ENCODE peak calls at places on chromosomes 4 and X, in four cellular contexts. A, L, I and K are unnamed samples.

GRCh38 chrX:47061238-47061919 is 16.9 kb upstream of the RGN start:
- DNase-seq in A (no peak), L (no peak), I (no peak), K (no peak)

GRCh38 chr4:46839128-46839527 is 69.9 kb downstream of the COX7B2 start:
- DNase-seq in A (no peak), L (no peak), I (no peak), K (no peak)

GRCh38 chrX:14676431-14676830 is 147.1 kb downstream of the GLRA2 start:
- DNase-seq in A (no peak), L (no peak), I (no peak), K (no peak)

GRCh38 chr4:135917016-135917415 is 1615.3 kb downstream of the PCDH18 start:
- DNase-seq in A (no peak), L (no peak), I (no peak), K (no peak)

GRCh38 chr4:12084690-12085089 is 656.0 kb upstream of the HS3ST1 start:
- DNase-seq in A (no peak), L (no peak), I (no peak), K (no peak)

GRCh38 chrX:46953597-46953996 is 41.4 kb downstream of the JADE3 start:
- DNase-seq in A (peak; percentile 19), L (no peak), I (no peak), K (no peak)

GRCh38 chrX:30181353-30181752 is 34.0 kb upstream of the MAGEB2 start:
- DNase-seq in A (no peak), L (no peak), I (no peak), K (no peak)

GRCh38 chr4:114398386-114398785 is 200.2 kb upstream of the UGT8 start:
- DNase-seq in A (no peak), L (no peak), I (no peak), K (no peak)

GRCh38 chr4:41076481-41076880 is 137.9 kb downstream of the APBB2 start:
- DNase-seq in A (no peak), L (no peak), I (no peak), K (no peak)

GRCh38 chr4:111113591-111113990 is 490.7 kb upstream of the PITX2 start:
- DNase-seq in A (no peak), L (no peak), I (no peak), K (no peak)

GRCh38 chr4:52837716-52838558 is 24.2 kb upstream of the RASL11B start:
- DNase-seq in A (peak; percentile 22), L (peak; percentile 41), I (no peak), K (no peak)

GRCh38 chr4:11496313-11496956 is 67.7 kb upstream of the HS3ST1 start:
- DNase-seq in A (peak; percentile 35), L (peak; percentile 29), I (no peak), K (no peak)

GRCh38 chr4:101019941-101020401 is 327.4 kb downstream of the PPP3CA start:
- DNase-seq in A (no peak), L (peak; percentile 32), I (no peak), K (no peak)

GRCh38 chr4:146029939-146030710 is 91.5 kb upstream of the ZNF827 start:
- DNase-seq in A (no peak), L (peak; percentile 16), I (no peak), K (no peak)

GRCh38 chr4:185211035-185211434 is 1.6 kb downstream of the SNX25 start:
- DNase-seq in A (peak; percentile 42), L (no peak), I (no peak), K (no peak)

GRCh38 chr4:99201687-99202086 is 17.4 kb downstream of the ADH6 start:
- DNase-seq in A (peak; percentile 90), L (no peak), I (no peak), K (no peak)

GRCh38 chrX:367866-368265 is 18.8 kb downstream of the PPP2R3B start:
- DNase-seq in A (no peak), L (no peak), I (no peak), K (no peak)

GRCh38 chr4:22315643-22316042 is 200.2 kb downstream of the ADGRA3 start:
- DNase-seq in A (peak; percentile 14), L (no peak), I (no peak), K (no peak)

GRCh38 chr4:73142995-73143547 is 73.6 kb upstream of the COX18 start:
- DNase-seq in A (no peak), L (no peak), I (no peak), K (no peak)
- TF ChIP-seq CTCF in A (peak; percentile 19), L (no peak), I (no peak), K (no peak)

DNA sequence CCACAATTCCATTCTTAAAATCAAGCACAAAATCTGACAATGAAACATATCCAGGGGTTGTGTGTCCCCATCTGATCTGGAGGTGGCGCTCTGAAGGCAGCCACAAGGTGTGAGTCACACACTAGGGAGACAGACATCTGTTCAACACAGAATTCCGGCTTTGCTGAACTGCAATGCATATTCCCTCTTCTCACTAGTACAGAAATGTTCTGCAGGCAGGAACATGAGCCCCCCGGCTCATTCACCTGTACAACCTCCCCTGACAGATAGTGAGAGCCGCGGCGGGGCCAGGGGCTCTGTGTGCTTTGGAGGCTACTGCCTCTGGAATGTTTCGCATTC is 41.9 kb downstream of the WDR1 start:
- DNase-seq in A (peak; percentile 20), L (no peak), I (no peak), K (no peak)
- TF ChIP-seq CTCF in A (peak; percentile 48), L (no peak), I (no peak), K (no peak)

DNA sequence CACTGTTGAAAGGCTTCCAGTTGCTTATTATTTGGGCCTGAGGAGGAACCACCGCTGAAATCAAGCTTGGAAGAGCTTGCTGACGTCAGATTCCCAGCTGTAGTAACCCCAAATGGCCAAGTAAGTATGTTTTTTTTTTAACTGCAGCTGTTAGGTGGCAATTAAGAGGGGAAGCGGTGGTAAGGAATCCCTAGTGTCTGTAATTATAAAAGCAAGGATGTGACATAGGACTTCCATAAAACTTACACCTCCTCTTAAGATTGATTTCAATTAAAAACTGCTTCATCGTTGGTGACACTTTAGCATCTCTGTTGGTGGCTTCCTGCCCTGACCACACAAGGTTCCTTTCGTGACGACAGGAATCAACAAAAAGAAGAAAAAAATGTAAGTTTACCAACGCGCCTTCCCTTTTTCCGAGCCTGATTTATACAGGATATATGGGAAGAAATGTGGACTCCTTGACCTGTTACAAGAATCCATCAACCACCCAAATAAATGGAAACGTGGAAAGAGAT is 908 bp downstream of the RELL1 start:
- DNase-seq in A (peak; percentile 67), L (no peak), I (peak; percentile 17), K (no peak)
- TF ChIP-seq CTCF in A (no peak), L (no peak), I (no peak), K (no peak)

DNA sequence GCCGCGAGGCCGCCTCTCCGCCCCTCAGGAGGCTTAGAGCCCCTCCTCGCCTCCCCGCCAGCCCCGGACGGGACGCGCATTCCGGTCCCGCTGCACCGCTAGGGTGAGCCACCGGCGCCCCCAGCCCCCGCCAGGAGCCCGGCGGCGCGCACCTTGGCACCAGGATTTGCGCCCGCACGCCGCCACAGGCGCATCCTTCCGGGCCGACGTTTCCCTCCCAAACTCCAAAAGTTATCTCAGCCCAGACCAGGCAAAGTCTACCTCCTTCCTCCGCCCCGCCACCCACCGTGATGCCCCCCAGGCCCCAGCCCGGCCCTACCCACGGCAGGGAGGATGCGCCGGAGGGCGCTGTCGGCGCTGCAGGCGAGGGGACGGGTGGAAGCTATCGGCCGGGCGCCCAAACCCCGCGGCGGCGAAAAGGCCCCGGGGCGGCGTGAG is 538 bp downstream of the SCML2 start:
- DNase-seq in A (no peak), L (peak; percentile 17), I (peak; percentile 32), K (peak; percentile 47)
- TF ChIP-seq CTCF in A (peak; percentile 5), L (no peak), I (no peak), K (no peak)

GRCh38 chrX:109475174-109475891 is 6.6 kb downstream of the GUCY2F start:
- DNase-seq in A (peak; percentile 55), L (peak; percentile 41), I (peak; percentile 10), K (peak; percentile 51)
- TF ChIP-seq CTCF in A (peak; percentile 65), L (peak; percentile 29), I (peak; percentile 41), K (peak; percentile 48)

GRCh38 chrX:153644356-153645125 is 2.5 kb upstream of the DUSP9 start:
- DNase-seq in A (no peak), L (no peak), I (peak; percentile 5), K (no peak)
- TF ChIP-seq CTCF in A (no peak), L (peak; percentile 10), I (no peak), K (no peak)

GRCh38 chr4:5186584-5187170 is 135.4 kb downstream of the STK32B start:
- DNase-seq in A (no peak), L (no peak), I (no peak), K (no peak)
- TF ChIP-seq CTCF in A (no peak), L (no peak), I (no peak), K (no peak)

DNA sequence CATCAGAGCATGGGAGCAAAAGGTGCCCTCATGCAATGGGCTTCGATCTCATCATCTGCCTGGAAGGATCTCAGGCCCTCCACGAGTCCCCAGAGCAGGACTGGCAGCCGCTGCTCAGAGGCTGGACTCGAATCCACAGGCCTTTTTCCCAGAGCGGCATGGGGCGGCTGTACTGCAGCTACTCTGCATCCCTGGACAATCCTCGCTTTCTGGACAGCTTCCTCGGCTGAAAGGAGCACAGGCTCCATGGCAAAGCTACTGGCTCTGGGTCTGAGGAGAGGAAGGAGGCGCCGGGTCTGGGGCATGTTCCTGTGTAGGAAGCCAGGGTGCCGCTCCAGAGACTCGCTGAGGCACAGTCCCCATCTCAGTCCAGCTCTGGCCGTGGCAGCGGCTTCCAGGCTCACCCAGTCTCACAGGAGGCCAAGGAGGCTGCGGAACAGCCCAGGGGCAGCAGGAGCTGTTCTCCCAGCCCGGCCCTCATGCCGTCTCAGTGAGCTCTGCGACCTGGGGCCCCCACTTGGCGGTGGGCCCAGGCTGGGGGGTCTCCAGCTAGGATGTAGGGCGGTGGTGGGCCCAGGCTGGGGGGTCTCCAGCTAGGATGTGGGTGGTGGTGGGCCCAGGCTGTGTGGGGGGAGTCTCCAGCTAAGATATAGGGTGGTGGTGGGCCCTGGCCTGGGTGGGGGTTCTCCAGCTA is 2.7 kb upstream of the SPON2 start:
- DNase-seq in A (no peak), L (no peak), I (no peak), K (no peak)
- TF ChIP-seq CTCF in A (no peak), L (no peak), I (no peak), K (no peak)

GRCh38 chr4:102390438-102390837 is 45.2 kb upstream of the SLC39A8 start:
- DNase-seq in A (peak; percentile 40), L (no peak), I (no peak), K (no peak)
- TF ChIP-seq CTCF in A (peak; percentile 24), L (no peak), I (no peak), K (no peak)